ENCODE peak calls at places on chromosomes 2 and 18, in four cellular contexts. One of them, this sample, is unnamed.

GRCh38 chr2:145744541-145745386 is 1224.8 kb upstream of the ZEB2 start:
- DNase-seq in dorsolateral prefrontal cortex: no peak
- DNase-seq in fibroblast of lung: peak; percentile 87
- DNase-seq in T-cell: no peak
- DNase-seq in this sample: no peak

GRCh38 chr2:223846524-223846923 is 9.1 kb upstream of the AP1S3 start:
- DNase-seq in T-cell: no peak
- DNase-seq in dorsolateral prefrontal cortex: no peak
- DNase-seq in fibroblast of lung: peak; percentile 72
- DNase-seq in this sample: no peak

GRCh38 chr2:184835081-184835728 is 236.9 kb downstream of the ZNF804A start:
- DNase-seq in T-cell: no peak
- DNase-seq in fibroblast of lung: peak; percentile 2
- DNase-seq in dorsolateral prefrontal cortex: no peak
- DNase-seq in this sample: no peak

GRCh38 chr2:175228179-175228578 is 46.7 kb upstream of the ATP5MC3 start:
- DNase-seq in T-cell: no peak
- DNase-seq in dorsolateral prefrontal cortex: no peak
- DNase-seq in fibroblast of lung: no peak
- DNase-seq in this sample: no peak

GRCh38 chr2:102250278-102250821 is 61.0 kb upstream of the IL1RL1 start:
- DNase-seq in dorsolateral prefrontal cortex: no peak
- DNase-seq in T-cell: no peak
- DNase-seq in fibroblast of lung: no peak
- DNase-seq in this sample: peak; percentile 69

GRCh38 chr2:150060341-150060740 is 427.1 kb downstream of the RND3 start:
- DNase-seq in fibroblast of lung: no peak
- DNase-seq in dorsolateral prefrontal cortex: no peak
- DNase-seq in T-cell: no peak
- DNase-seq in this sample: no peak

GRCh38 chr2:86671304-86671981 is 47.8 kb upstream of the RNF103 start:
- DNase-seq in T-cell: no peak
- DNase-seq in fibroblast of lung: peak; percentile 42
- DNase-seq in dorsolateral prefrontal cortex: no peak
- DNase-seq in this sample: no peak

GRCh38 chr2:100417745-100418090 is 250 bp upstream of the CHST10 start:
- DNase-seq in T-cell: no peak
- DNase-seq in dorsolateral prefrontal cortex: no peak
- DNase-seq in fibroblast of lung: peak; percentile 20
- DNase-seq in this sample: no peak

GRCh38 chr2:43803113-43803512 is 29.3 kb downstream of the DYNC2LI1 start:
- DNase-seq in fibroblast of lung: peak; percentile 46
- DNase-seq in T-cell: no peak
- DNase-seq in dorsolateral prefrontal cortex: no peak
- DNase-seq in this sample: no peak

GRCh38 chr18:33584845-33585775 is 7.1 kb downstream of the ASXL3 start:
- DNase-seq in T-cell: no peak
- DNase-seq in fibroblast of lung: no peak
- DNase-seq in dorsolateral prefrontal cortex: no peak
- DNase-seq in this sample: no peak

GRCh38 chr2:224162122-224162521 is 123.0 kb upstream of the SERPINE2 start:
- DNase-seq in dorsolateral prefrontal cortex: no peak
- DNase-seq in fibroblast of lung: peak; percentile 33
- DNase-seq in T-cell: no peak
- DNase-seq in this sample: no peak

GRCh38 chr2:26982102-26982742 is 11.8 kb downstream of the MAPRE3 start:
- DNase-seq in dorsolateral prefrontal cortex: peak; percentile 42
- DNase-seq in T-cell: no peak
- DNase-seq in fibroblast of lung: peak; percentile 33
- DNase-seq in this sample: peak; percentile 80

GRCh38 chr2:95310651-95311050 is 13.5 kb downstream of the KCNIP3 start:
- DNase-seq in T-cell: no peak
- DNase-seq in dorsolateral prefrontal cortex: no peak
- DNase-seq in fibroblast of lung: no peak
- DNase-seq in this sample: no peak

GRCh38 chr2:55165567-55165966 is 66.5 kb downstream of the CLHC1 start:
- DNase-seq in T-cell: no peak
- DNase-seq in dorsolateral prefrontal cortex: no peak
- DNase-seq in fibroblast of lung: peak; percentile 56
- DNase-seq in this sample: no peak

GRCh38 chr2:11744631-11745394 is 1.6 kb upstream of the LPIN1 start:
- DNase-seq in fibroblast of lung: peak; percentile 65
- DNase-seq in dorsolateral prefrontal cortex: no peak
- DNase-seq in T-cell: peak; percentile 31
- DNase-seq in this sample: no peak

GRCh38 chr18:62954341-62954740 is 239.0 kb downstream of the PHLPP1 start:
- DNase-seq in fibroblast of lung: no peak
- DNase-seq in dorsolateral prefrontal cortex: no peak
- DNase-seq in T-cell: no peak
- DNase-seq in this sample: no peak

GRCh38 chr2:239308696-239309397 is 92.0 kb downstream of the HDAC4 start:
- DNase-seq in T-cell: no peak
- DNase-seq in fibroblast of lung: peak; percentile 82
- DNase-seq in dorsolateral prefrontal cortex: peak; percentile 37
- DNase-seq in this sample: no peak